ENCODE peak calls at places on chromosomes 7 and 10, in eight cellular contexts. V, J, M, S, R, N, E and Z are unnamed samples.

GRCh38 chr7:1536768-1537630 is 6.5 kb downstream of the MAFK start:
- DNase-seq in V (peak; percentile 99), N (peak; percentile 99), J (peak; percentile 99), M (peak; percentile 97), S (peak; percentile 97), E (no peak), R (peak; percentile 97), Z (peak; percentile 81)

GRCh38 chr7:32164341-32164996 is 94.3 kb upstream of the PDE1C start:
- DNase-seq in E (no peak), S (no peak), V (no peak), N (peak; percentile 85), R (peak; percentile 85), M (peak; percentile 78), J (peak; percentile 86), Z (no peak)

GRCh38 chr10:62248465-62248864 is 20.2 kb downstream of the RTKN2 start:
- DNase-seq in N (peak; percentile 35), R (peak; percentile 90), V (no peak), S (no peak), J (no peak), M (no peak), E (no peak), Z (no peak)

GRCh38 chr7:90326500-90326899 is 5.4 kb upstream of the FAM237B start:
- DNase-seq in S (no peak), V (no peak), R (no peak), J (no peak), E (no peak), M (no peak), N (no peak), Z (no peak)

GRCh38 chr10:124053971-124054370 is 39.4 kb downstream of the CHST15 start:
- DNase-seq in J (no peak), S (no peak), N (no peak), E (no peak), M (no peak), R (peak; percentile 91), V (no peak), Z (no peak)

GRCh38 chr10:84198206-84198915 is 4.0 kb downstream of the CDHR1 start:
- DNase-seq in J (no peak), M (no peak), E (no peak), N (no peak), V (no peak), S (no peak), R (no peak), Z (no peak)

GRCh38 chr10:71912431-71912830 is 51.8 kb upstream of the CHST3 start:
- DNase-seq in N (no peak), E (no peak), R (peak; percentile 13), V (no peak), S (no peak), J (no peak), M (no peak), Z (no peak)

GRCh38 chr7:133771778-133772421 is 355.2 kb upstream of the LRGUK start:
- DNase-seq in E (no peak), R (no peak), N (no peak), S (peak; percentile 26), V (no peak), J (no peak), M (no peak), Z (no peak)

GRCh38 chr7:28245108-28245868 is 64.7 kb upstream of the JAZF1 start:
- DNase-seq in E (no peak), J (no peak), R (no peak), N (no peak), V (no peak), M (no peak), S (no peak), Z (no peak)
- TF ChIP-seq CTCF in E (no peak), J (no peak), R (no peak), N (no peak), V (no peak), M (no peak), S (no peak), Z (no peak)

GRCh38 chr7:101127460-101128039 is 646 bp downstream of the SERPINE1 start:
- DNase-seq in E (no peak), N (no peak), M (no peak), J (no peak), S (no peak), V (no peak), R (no peak), Z (no peak)

GRCh38 chr7:101124376-101125056 is 2.4 kb upstream of the SERPINE1 start:
- DNase-seq in N (peak; percentile 97), J (peak; percentile 93), S (no peak), M (peak; percentile 92), R (peak; percentile 64), V (no peak), E (no peak), Z (no peak)

GRCh38 chr7:101128040-101128834 is 1.3 kb downstream of the SERPINE1 start:
- DNase-seq in V (no peak), M (no peak), E (no peak), S (no peak), J (no peak), R (peak; percentile 25), N (peak; percentile 65), Z (no peak)

GRCh38 chr7:101125989-101126650 is 784 bp upstream of the SERPINE1 start:
- DNase-seq in M (peak; percentile 79), R (no peak), N (peak; percentile 90), J (peak; percentile 85), E (peak; percentile 33), S (no peak), V (peak; percentile 79), Z (no peak)

DNA sequence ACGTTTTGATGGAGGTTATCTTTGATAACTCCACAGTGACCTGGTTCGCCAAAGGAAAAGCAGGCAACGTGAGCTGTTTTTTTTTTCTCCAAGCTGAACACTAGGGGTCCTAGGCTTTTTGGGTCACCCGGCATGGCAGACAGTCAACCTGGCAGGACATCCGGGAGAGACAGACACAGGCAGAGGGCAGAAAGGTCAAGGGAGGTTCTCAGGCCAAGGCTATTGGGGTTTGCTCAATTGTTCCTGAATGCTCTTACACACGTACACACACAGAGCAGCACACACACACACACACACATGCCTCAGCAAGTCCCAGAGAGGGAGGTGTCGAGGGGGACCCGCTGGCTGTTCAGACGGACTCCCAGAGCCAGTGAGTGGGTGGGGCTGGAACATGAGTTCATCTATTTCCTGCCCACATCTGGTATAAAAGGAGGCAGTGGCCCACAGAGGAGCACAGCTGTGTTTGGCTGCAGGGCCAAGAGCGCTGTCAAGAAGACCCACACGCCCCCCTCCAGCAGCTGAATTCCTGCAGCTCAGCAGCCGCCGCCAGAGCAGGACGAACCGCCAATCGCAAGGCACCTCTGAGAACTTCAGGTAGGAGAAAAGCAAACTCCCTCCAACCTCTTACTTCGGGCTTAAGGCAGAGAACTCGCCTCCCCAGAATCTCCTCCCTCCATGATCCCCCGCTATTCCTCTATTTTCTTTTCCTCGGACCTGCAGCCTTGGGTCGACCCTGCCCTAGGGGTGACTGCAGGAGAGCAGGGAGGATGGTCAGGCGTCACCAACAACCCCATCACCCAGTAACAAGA is at the start of gene SERPINE1:
- DNase-seq in E (peak; percentile 82), M (peak; percentile 100), N (peak; percentile 99), R (peak; percentile 62), V (peak; percentile 96), J (peak; percentile 100), S (peak; percentile 74), Z (no peak)
- TF ChIP-seq CTCF in E (peak; percentile 42), M (peak; percentile 36), N (peak; percentile 31), R (peak; percentile 20), V (no peak), J (peak; percentile 26), S (no peak), Z (peak; percentile 36)

GRCh38 chr7:7557252-7557651 is 9.4 kb upstream of the MIOS start:
- DNase-seq in R (no peak), N (no peak), S (no peak), M (no peak), E (no peak), V (no peak), J (no peak), Z (no peak)
- TF ChIP-seq CTCF in R (no peak), N (no peak), S (no peak), M (no peak), E (no peak), V (no peak), J (no peak), Z (no peak)

GRCh38 chr10:24475598-24475997 is 248.1 kb downstream of the ARHGAP21 start:
- DNase-seq in M (no peak), S (no peak), R (no peak), J (no peak), N (no peak), E (no peak), V (no peak), Z (no peak)
- TF ChIP-seq CTCF in M (no peak), S (no peak), R (no peak), J (no peak), N (no peak), E (no peak), V (no peak), Z (no peak)

GRCh38 chr10:96290368-96291133 is 13.7 kb upstream of the DNTT start:
- DNase-seq in M (no peak), V (no peak), J (no peak), S (no peak), R (no peak), N (no peak), E (no peak), Z (no peak)

GRCh38 chr10:96295475-96295874 is 8.8 kb upstream of the DNTT start:
- DNase-seq in M (no peak), S (no peak), V (no peak), N (no peak), E (no peak), J (no peak), R (no peak), Z (no peak)

GRCh38 chr10:96289218-96289910 is 14.9 kb upstream of the DNTT start:
- DNase-seq in J (no peak), S (no peak), E (no peak), R (no peak), N (no peak), M (no peak), V (no peak), Z (no peak)

GRCh38 chr10:96288151-96288621 is 16.0 kb upstream of the DNTT start:
- DNase-seq in V (no peak), J (no peak), E (no peak), N (no peak), M (no peak), S (no peak), R (no peak), Z (no peak)

DNA sequence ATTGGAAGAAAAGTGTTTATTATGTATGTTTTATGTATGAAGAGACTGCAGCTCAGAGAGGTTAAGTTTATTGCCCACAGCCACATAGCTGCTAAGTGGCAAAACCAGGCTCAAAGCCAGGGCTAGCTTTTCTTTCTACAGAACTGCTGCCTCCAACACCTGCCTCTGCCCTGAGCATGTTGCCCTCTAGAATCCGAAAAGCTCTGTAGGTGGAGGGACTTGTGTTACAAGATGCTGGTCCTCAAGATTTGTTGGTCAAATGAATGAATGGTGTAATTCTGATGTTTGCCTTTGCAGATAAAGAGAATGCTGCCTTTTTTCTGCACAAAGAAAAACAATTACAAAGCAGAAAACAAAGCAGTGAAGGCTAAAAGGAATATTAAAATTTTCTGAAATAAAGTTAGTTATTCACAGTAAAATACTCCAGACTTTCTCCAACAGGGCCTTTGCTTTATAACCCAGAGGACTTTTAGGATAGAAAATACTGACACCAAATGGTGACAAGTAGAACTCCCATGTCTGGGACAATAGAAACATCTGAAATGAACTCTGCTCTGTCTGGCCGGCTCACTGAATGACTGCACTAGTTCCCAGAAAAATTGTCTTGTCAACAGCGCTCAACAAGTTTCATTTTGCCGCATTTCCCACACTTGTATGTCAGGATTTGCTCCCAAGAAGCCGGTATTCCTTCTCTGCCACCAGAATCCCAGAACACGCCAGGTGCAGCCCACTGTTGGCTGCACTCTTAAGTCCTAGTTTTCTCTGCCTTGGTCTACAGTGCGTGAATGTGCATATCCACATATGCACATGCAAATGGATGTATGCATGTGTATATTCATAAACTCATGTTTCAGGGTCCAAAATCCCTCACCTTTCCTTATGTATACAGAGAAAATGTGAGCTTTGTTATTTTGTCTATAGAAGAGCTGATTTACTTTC is 11.0 kb upstream of the DNTT start:
- DNase-seq in V (no peak), J (peak; percentile 27), R (peak; percentile 54), M (peak; percentile 7), E (no peak), S (peak; percentile 15), N (peak; percentile 38), Z (no peak)
- TF ChIP-seq CTCF in V (peak; percentile 52), J (peak; percentile 48), R (peak; percentile 63), M (peak; percentile 55), E (peak; percentile 48), S (peak; percentile 78), N (peak; percentile 44), Z (peak; percentile 68)